ENCODE peak calls at places on chromosomes 12 and 14, in eight cellular contexts. G is neural crest cell, E is upper lobe of right lung, V is WTC11, T is upper lobe of left lung, D is AG04450, L is natural killer cell, K is GM12865. O is an unnamed sample.
A peak's percentile ranks its signal among the peaks of the same experiment; 100 is the strongest.

GRCh38 chr12:121166356-121166755 is 33.7 kb downstream of the P2RX7 start:
- DNase-seq in G (no peak), E (no peak), V (no peak), T (no peak), D (no peak), L (no peak), K (no peak), O (no peak)

GRCh38 chr14:65329911-65330310 is 82.6 kb upstream of the FUT8 start:
- DNase-seq in G (no peak), E (no peak), V (no peak), T (no peak), D (no peak), L (no peak), K (no peak), O (no peak)

GRCh38 chr14:105999361-106000028 is 473.1 kb downstream of the TMEM121 start:
- DNase-seq in G (peak; percentile 1), E (peak; percentile 78), V (peak; percentile 16), T (peak; percentile 34), D (no peak), L (peak; percentile 78), K (peak; percentile 94), O (peak; percentile 25)

GRCh38 chr12:68344126-68344525 is 12.0 kb upstream of the MDM1 start:
- DNase-seq in G (no peak), E (no peak), V (no peak), T (no peak), D (no peak), L (no peak), K (no peak), O (no peak)

GRCh38 chr14:99273025-99273723 is 1.2 kb upstream of the BCL11B start:
- DNase-seq in G (peak; percentile 36), E (no peak), V (peak; percentile 75), T (no peak), D (no peak), L (peak; percentile 50), K (no peak), O (no peak)

GRCh38 chr14:60643443-60644402 is 5.6 kb downstream of the SIX1 start:
- DNase-seq in G (no peak), E (no peak), V (no peak), T (no peak), D (no peak), L (no peak), K (no peak), O (no peak)

GRCh38 chr14:98622208-98623051 is 649.6 kb downstream of the BCL11B start:
- DNase-seq in G (no peak), E (no peak), V (no peak), T (no peak), D (no peak), L (no peak), K (no peak), O (no peak)

GRCh38 chr14:35398095-35398584 is 6.4 kb downstream of the NFKBIA start:
- DNase-seq in G (no peak), E (no peak), V (no peak), T (no peak), D (no peak), L (no peak), K (peak; percentile 26), O (no peak)

GRCh38 chr14:47948981-47949380 is 273.6 kb upstream of the MDGA2 start:
- DNase-seq in G (no peak), E (no peak), V (peak; percentile 18), T (no peak), D (no peak), L (no peak), K (no peak), O (no peak)

GRCh38 chr12:86233126-86233525 is 23.1 kb downstream of the MGAT4C start:
- DNase-seq in G (no peak), E (no peak), V (no peak), T (no peak), D (no peak), L (no peak), K (no peak), O (no peak)

GRCh38 chr14:76699901-76700590 is 61.2 kb upstream of the VASH1 start:
- DNase-seq in G (no peak), E (no peak), V (no peak), T (no peak), D (no peak), L (no peak), K (no peak), O (no peak)

GRCh38 chr12:7916936-7917335 is 19.1 kb downstream of the SLC2A3 start:
- DNase-seq in G (no peak), E (no peak), V (no peak), T (no peak), D (no peak), L (no peak), K (no peak), O (no peak)

GRCh38 chr12:93254911-93255310 is 122.8 kb upstream of the NUDT4 start:
- DNase-seq in G (no peak), E (no peak), V (no peak), T (no peak), D (no peak), L (no peak), K (no peak), O (no peak)

GRCh38 chr12:6345319-6346071 is 3.6 kb upstream of the TNFRSF1A start:
- DNase-seq in G (no peak), E (no peak), V (no peak), T (peak; percentile 79), D (peak; percentile 81), L (no peak), K (no peak), O (no peak)

GRCh38 chr14:76644875-76645518 is 116.3 kb upstream of the VASH1 start:
- DNase-seq in G (peak; percentile 63), E (no peak), V (peak; percentile 79), T (no peak), D (no peak), L (no peak), K (peak; percentile 41), O (no peak)

GRCh38 chr12:6323340-6323994 is 13.0 kb downstream of the PLEKHG6 start:
- DNase-seq in G (peak; percentile 47), E (no peak), V (peak; percentile 45), T (peak; percentile 64), D (peak; percentile 79), L (no peak), K (peak; percentile 74), O (no peak)

GRCh38 chr12:3201741-3202500 is 124.7 kb downstream of the TSPAN9 start:
- DNase-seq in G (no peak), E (no peak), V (no peak), T (no peak), D (no peak), L (no peak), K (no peak), O (no peak)

GRCh38 chr12:3200032-3200617 is 122.9 kb downstream of the TSPAN9 start:
- DNase-seq in G (peak; percentile 75), E (peak; percentile 72), V (peak; percentile 93), T (no peak), D (no peak), L (no peak), K (no peak), O (no peak)

GRCh38 chr12:3197131-3197818 is 120.1 kb downstream of the TSPAN9 start:
- DNase-seq in G (no peak), E (no peak), V (no peak), T (no peak), D (no peak), L (no peak), K (no peak), O (no peak)

GRCh38 chr12:3200779-3201738 is 123.9 kb downstream of the TSPAN9 start:
- DNase-seq in G (no peak), E (no peak), V (peak; percentile 25), T (no peak), D (no peak), L (no peak), K (no peak), O (no peak)

GRCh38 chr12:3199551-3200031 is 122.4 kb downstream of the TSPAN9 start:
- DNase-seq in G (peak; percentile 33), E (no peak), V (peak; percentile 52), T (no peak), D (no peak), L (no peak), K (no peak), O (no peak)
- TF ChIP-seq CTCF in G (no peak), E (no peak), V (no peak), T (no peak), D (no peak), L (no peak), K (no peak), O (no peak)

GRCh38 chr14:33430414-33430813 is 491.7 kb downstream of the NPAS3 start:
- DNase-seq in G (no peak), E (no peak), V (no peak), T (no peak), D (no peak), L (no peak), K (no peak), O (no peak)

GRCh38 chr14:33435911-33436310 is 497.2 kb downstream of the NPAS3 start:
- DNase-seq in G (no peak), E (no peak), V (no peak), T (no peak), D (no peak), L (no peak), K (no peak), O (no peak)

DNA sequence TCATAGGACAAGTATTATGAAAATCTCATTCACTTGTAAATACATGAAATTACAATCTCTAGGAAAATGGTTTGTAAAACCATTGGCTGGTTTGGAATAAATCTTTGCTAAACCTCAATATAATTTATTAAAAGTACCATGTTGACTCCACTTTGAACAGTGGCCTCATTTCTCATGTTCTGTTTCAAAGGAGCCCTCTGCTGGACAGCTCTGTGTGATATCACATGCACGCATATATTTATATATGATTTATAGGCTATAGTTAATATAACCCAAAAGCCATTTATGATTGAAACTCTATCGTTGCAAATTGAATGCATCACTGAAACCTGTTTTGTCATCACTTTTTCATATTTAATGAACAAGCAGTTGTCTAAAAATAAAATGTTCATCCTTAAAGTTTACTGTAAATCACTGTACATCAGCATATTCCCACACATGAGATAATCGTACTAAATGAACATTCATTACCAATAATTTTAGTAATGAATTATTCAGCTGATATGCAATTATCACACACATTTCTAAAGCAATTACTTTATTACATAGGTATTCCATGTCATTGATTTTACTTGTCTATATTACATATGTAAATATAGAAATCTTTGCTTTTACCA is 493.8 kb downstream of the NPAS3 start:
- DNase-seq in G (no peak), E (no peak), V (no peak), T (no peak), D (no peak), L (no peak), K (no peak), O (no peak)
- TF ChIP-seq CTCF in G (peak; percentile 72), E (peak; percentile 49), V (no peak), T (peak; percentile 40), D (peak; percentile 49), L (no peak), K (no peak), O (no peak)

DNA sequence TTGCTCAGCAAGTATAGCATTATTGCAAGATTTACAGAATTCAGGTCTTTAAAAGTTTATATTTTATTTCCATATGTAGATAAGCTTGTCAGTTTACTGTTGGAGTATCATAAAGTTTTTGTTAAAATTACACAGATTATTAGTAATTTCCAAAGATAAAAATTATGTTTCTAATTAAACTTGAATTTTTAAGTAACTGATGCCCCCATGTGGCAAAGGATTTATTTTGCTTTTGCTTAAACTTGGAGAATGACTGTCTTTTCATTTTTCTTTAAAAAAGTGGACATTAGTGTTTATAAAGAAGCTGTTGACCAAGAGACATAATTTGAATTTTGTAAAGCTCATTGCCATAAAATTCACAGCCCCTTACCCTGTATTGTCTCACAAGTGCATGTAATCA is 45.8 kb downstream of the ETNK1 start:
- DNase-seq in G (no peak), E (no peak), V (no peak), T (no peak), D (no peak), L (no peak), K (no peak), O (no peak)
- TF ChIP-seq CTCF in G (peak; percentile 60), E (peak; percentile 30), V (no peak), T (no peak), D (no peak), L (no peak), K (no peak), O (no peak)

GRCh38 chr12:25497021-25497420 is 56.1 kb downstream of the LMNTD1 start:
- DNase-seq in G (no peak), E (no peak), V (no peak), T (no peak), D (no peak), L (no peak), K (no peak), O (no peak)
- TF ChIP-seq CTCF in G (no peak), E (no peak), V (no peak), T (no peak), D (no peak), L (no peak), K (no peak), O (no peak)

O was measured in activated B cell treated with CpG ODN at 0.5 μM for 24 hours.